ENCODE peak calls at places on chromosome 14, in seven cellular contexts. One of them, this sample, is unnamed.
A peak's percentile ranks its signal among the peaks of the same experiment; 100 is the strongest.

GRCh38 chr14:91424813-91425719 is 7.4 kb upstream of the CCDC88C start:
- DNase-seq in pancreas: no peak
- DNase-seq in PC-9: no peak
- DNase-seq in lower lobe of right lung: no peak
- DNase-seq in fibroblast of lung: no peak
- DNase-seq in PC-3: no peak
- DNase-seq in endodermal cell: no peak
- DNase-seq in this sample: no peak

GRCh38 chr14:100325958-100326357 is 2.8 kb downstream of the SLC25A47 start:
- DNase-seq in lower lobe of right lung: no peak
- DNase-seq in fibroblast of lung: no peak
- DNase-seq in pancreas: no peak
- DNase-seq in endodermal cell: no peak
- DNase-seq in PC-9: no peak
- DNase-seq in PC-3: no peak
- DNase-seq in this sample: no peak

GRCh38 chr14:101115652-101116051 is 212.1 kb upstream of the RTL1 start:
- DNase-seq in fibroblast of lung: no peak
- DNase-seq in PC-3: no peak
- DNase-seq in lower lobe of right lung: no peak
- DNase-seq in pancreas: no peak
- DNase-seq in PC-9: no peak
- DNase-seq in endodermal cell: no peak
- DNase-seq in this sample: no peak

GRCh38 chr14:58572092-58572853 is 65.5 kb upstream of the DACT1 start:
- DNase-seq in PC-3: peak; percentile 68
- DNase-seq in PC-9: no peak
- DNase-seq in endodermal cell: no peak
- DNase-seq in lower lobe of right lung: no peak
- DNase-seq in fibroblast of lung: peak; percentile 72
- DNase-seq in pancreas: no peak
- DNase-seq in this sample: no peak

GRCh38 chr14:49992901-49993335 is 100.0 kb downstream of the ARF6 start:
- DNase-seq in endodermal cell: no peak
- DNase-seq in pancreas: no peak
- DNase-seq in PC-3: peak; percentile 57
- DNase-seq in PC-9: no peak
- DNase-seq in fibroblast of lung: peak; percentile 72
- DNase-seq in lower lobe of right lung: no peak
- DNase-seq in this sample: no peak

GRCh38 chr14:81211844-81212243 is 8.9 kb downstream of the GTF2A1 start:
- DNase-seq in PC-3: peak; percentile 38
- DNase-seq in lower lobe of right lung: no peak
- DNase-seq in fibroblast of lung: peak; percentile 6
- DNase-seq in endodermal cell: no peak
- DNase-seq in PC-9: no peak
- DNase-seq in pancreas: no peak
- DNase-seq in this sample: no peak

GRCh38 chr14:88856786-88857366 is 32.4 kb downstream of the TTC8 start:
- DNase-seq in PC-9: no peak
- DNase-seq in fibroblast of lung: peak; percentile 53
- DNase-seq in PC-3: no peak
- DNase-seq in lower lobe of right lung: no peak
- DNase-seq in endodermal cell: no peak
- DNase-seq in pancreas: no peak
- DNase-seq in this sample: no peak

GRCh38 chr14:67710209-67710608 is 8.5 kb downstream of the RDH12 start:
- DNase-seq in pancreas: no peak
- DNase-seq in fibroblast of lung: no peak
- DNase-seq in lower lobe of right lung: no peak
- DNase-seq in PC-9: no peak
- DNase-seq in PC-3: peak; percentile 24
- DNase-seq in endodermal cell: no peak
- DNase-seq in this sample: no peak

GRCh38 chr14:100555436-100556067 is 31.7 kb downstream of the BEGAIN start:
- DNase-seq in fibroblast of lung: no peak
- DNase-seq in endodermal cell: no peak
- DNase-seq in pancreas: no peak
- DNase-seq in PC-3: no peak
- DNase-seq in PC-9: no peak
- DNase-seq in lower lobe of right lung: no peak
- DNase-seq in this sample: no peak

GRCh38 chr14:67418368-67419174 is 6.6 kb upstream of the PLEK2 start:
- DNase-seq in fibroblast of lung: no peak
- DNase-seq in lower lobe of right lung: no peak
- DNase-seq in PC-3: peak; percentile 75
- DNase-seq in endodermal cell: no peak
- DNase-seq in PC-9: peak; percentile 78
- DNase-seq in pancreas: no peak
- DNase-seq in this sample: peak; percentile 90

GRCh38 chr14:26966942-26967341 is 369.1 kb upstream of the NOVA1 start:
- DNase-seq in PC-3: peak; percentile 9
- DNase-seq in lower lobe of right lung: no peak
- DNase-seq in PC-9: no peak
- DNase-seq in pancreas: no peak
- DNase-seq in fibroblast of lung: peak; percentile 32
- DNase-seq in endodermal cell: no peak
- DNase-seq in this sample: no peak

GRCh38 chr14:58873228-58873953 is 235.6 kb downstream of the DACT1 start:
- DNase-seq in PC-3: no peak
- DNase-seq in fibroblast of lung: no peak
- DNase-seq in endodermal cell: no peak
- DNase-seq in pancreas: no peak
- DNase-seq in PC-9: no peak
- DNase-seq in lower lobe of right lung: no peak
- DNase-seq in this sample: no peak

GRCh38 chr14:69880051-69880487 is 853 bp downstream of the SMOC1 start:
- DNase-seq in pancreas: no peak
- DNase-seq in PC-3: no peak
- DNase-seq in PC-9: no peak
- DNase-seq in endodermal cell: peak; percentile 71
- DNase-seq in fibroblast of lung: no peak
- DNase-seq in lower lobe of right lung: no peak
- DNase-seq in this sample: no peak

GRCh38 chr14:55117816-55118441 is 11.1 kb upstream of the LGALS3 start:
- DNase-seq in PC-3: no peak
- DNase-seq in fibroblast of lung: peak; percentile 49
- DNase-seq in lower lobe of right lung: no peak
- DNase-seq in endodermal cell: no peak
- DNase-seq in PC-9: no peak
- DNase-seq in pancreas: no peak
- DNase-seq in this sample: no peak

GRCh38 chr14:55121146-55121545 is 7.9 kb upstream of the LGALS3 start:
- DNase-seq in lower lobe of right lung: no peak
- DNase-seq in PC-3: no peak
- DNase-seq in endodermal cell: no peak
- DNase-seq in pancreas: no peak
- DNase-seq in fibroblast of lung: no peak
- DNase-seq in PC-9: peak; percentile 32
- DNase-seq in this sample: no peak

GRCh38 chr14:55120466-55121144 is 8.4 kb upstream of the LGALS3 start:
- DNase-seq in endodermal cell: no peak
- DNase-seq in fibroblast of lung: no peak
- DNase-seq in PC-9: peak; percentile 92
- DNase-seq in PC-3: no peak
- DNase-seq in pancreas: no peak
- DNase-seq in lower lobe of right lung: peak; percentile 60
- DNase-seq in this sample: no peak

GRCh38 chr14:55116246-55117030 is 12.6 kb upstream of the LGALS3 start:
- DNase-seq in fibroblast of lung: no peak
- DNase-seq in endodermal cell: no peak
- DNase-seq in PC-9: no peak
- DNase-seq in pancreas: no peak
- DNase-seq in PC-3: no peak
- DNase-seq in lower lobe of right lung: no peak
- DNase-seq in this sample: no peak

GRCh38 chr14:55118761-55119160 is 10.3 kb upstream of the LGALS3 start:
- DNase-seq in PC-3: no peak
- DNase-seq in endodermal cell: no peak
- DNase-seq in PC-9: no peak
- DNase-seq in lower lobe of right lung: no peak
- DNase-seq in fibroblast of lung: no peak
- DNase-seq in pancreas: no peak
- DNase-seq in this sample: no peak
- H3K4me1 ChIP-seq in PC-3: peaks cover 22% of the 10 kb centered on the region
- H3K4me1 ChIP-seq in endodermal cell: peaks cover 21% of the 10 kb centered on the region
- H3K4me1 ChIP-seq in PC-9: peaks cover 59% of the 10 kb centered on the region
- H3K4me1 ChIP-seq in lower lobe of right lung: peaks cover 58% of the 10 kb centered on the region
- H3K4me1 ChIP-seq in fibroblast of lung: peaks cover 12% of the 10 kb centered on the region
- H3K4me1 ChIP-seq in pancreas: peaks cover 31% of the 10 kb centered on the region
- H3K4me1 ChIP-seq in this sample: peaks cover 24% of the 10 kb centered on the region

DNA sequence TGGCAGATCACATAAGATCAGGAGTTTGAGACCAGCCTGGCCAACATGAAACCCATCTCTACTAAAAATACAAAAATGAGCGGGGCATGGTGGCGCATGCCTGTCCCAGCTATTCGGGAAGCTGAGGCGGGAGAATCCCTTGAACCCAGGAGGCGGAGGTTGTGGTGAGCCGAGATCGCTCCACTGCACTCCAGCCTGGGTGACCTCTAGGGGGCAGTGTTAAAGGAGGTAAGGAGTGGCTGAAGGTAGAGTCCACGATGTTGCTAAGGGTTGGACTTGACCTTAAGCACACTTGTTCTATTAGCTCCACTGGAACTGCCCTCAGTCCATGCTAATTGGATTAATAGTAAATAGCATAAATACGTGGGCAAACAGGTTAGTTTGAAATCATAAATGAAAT is 62.4 kb upstream of the PSMC1 start:
- DNase-seq in lower lobe of right lung: no peak
- DNase-seq in endodermal cell: peak; percentile 80
- DNase-seq in pancreas: no peak
- DNase-seq in PC-9: no peak
- DNase-seq in PC-3: no peak
- DNase-seq in fibroblast of lung: no peak
- DNase-seq in this sample: no peak
- TF ChIP-seq CTCF in lower lobe of right lung: peak; percentile 37
- TF ChIP-seq CTCF in endodermal cell: peak; percentile 84
- TF ChIP-seq CTCF in pancreas: no peak
- TF ChIP-seq CTCF in PC-9: peak; percentile 38
- TF ChIP-seq CTCF in PC-3: peak; percentile 48
- TF ChIP-seq CTCF in fibroblast of lung: no peak
- TF ChIP-seq CTCF in this sample: peak; percentile 30

GRCh38 chr14:22558221-22558913 is 30.7 kb downstream of the DAD1 start:
- DNase-seq in pancreas: no peak
- DNase-seq in PC-3: no peak
- DNase-seq in PC-9: no peak
- DNase-seq in endodermal cell: peak; percentile 84
- DNase-seq in fibroblast of lung: no peak
- DNase-seq in lower lobe of right lung: no peak
- DNase-seq in this sample: no peak
- H3K4me1 ChIP-seq in pancreas: peaks cover 58% of the 10 kb centered on the region
- H3K4me1 ChIP-seq in PC-3: peaks cover 49% of the 10 kb centered on the region
- H3K4me1 ChIP-seq in PC-9: peaks cover 45% of the 10 kb centered on the region
- H3K4me1 ChIP-seq in endodermal cell: peaks cover 11% of the 10 kb centered on the region
- H3K4me1 ChIP-seq in fibroblast of lung: peaks cover 6% of the 10 kb centered on the region
- H3K4me1 ChIP-seq in lower lobe of right lung: peaks cover 75% of the 10 kb centered on the region
- H3K4me1 ChIP-seq in this sample: peaks cover 16% of the 10 kb centered on the region

GRCh38 chr14:74048291-74048690 is 29.1 kb downstream of the BBOF1 start:
- DNase-seq in endodermal cell: peak; percentile 72
- DNase-seq in fibroblast of lung: peak; percentile 36
- DNase-seq in PC-3: peak; percentile 78
- DNase-seq in pancreas: no peak
- DNase-seq in PC-9: peak; percentile 66
- DNase-seq in lower lobe of right lung: no peak
- DNase-seq in this sample: no peak
- TF ChIP-seq CTCF in endodermal cell: peak; percentile 65
- TF ChIP-seq CTCF in fibroblast of lung: no peak
- TF ChIP-seq CTCF in PC-3: peak; percentile 63
- TF ChIP-seq CTCF in pancreas: no peak
- TF ChIP-seq CTCF in PC-9: no peak
- TF ChIP-seq CTCF in lower lobe of right lung: no peak
- TF ChIP-seq CTCF in this sample: peak; percentile 16

DNA sequence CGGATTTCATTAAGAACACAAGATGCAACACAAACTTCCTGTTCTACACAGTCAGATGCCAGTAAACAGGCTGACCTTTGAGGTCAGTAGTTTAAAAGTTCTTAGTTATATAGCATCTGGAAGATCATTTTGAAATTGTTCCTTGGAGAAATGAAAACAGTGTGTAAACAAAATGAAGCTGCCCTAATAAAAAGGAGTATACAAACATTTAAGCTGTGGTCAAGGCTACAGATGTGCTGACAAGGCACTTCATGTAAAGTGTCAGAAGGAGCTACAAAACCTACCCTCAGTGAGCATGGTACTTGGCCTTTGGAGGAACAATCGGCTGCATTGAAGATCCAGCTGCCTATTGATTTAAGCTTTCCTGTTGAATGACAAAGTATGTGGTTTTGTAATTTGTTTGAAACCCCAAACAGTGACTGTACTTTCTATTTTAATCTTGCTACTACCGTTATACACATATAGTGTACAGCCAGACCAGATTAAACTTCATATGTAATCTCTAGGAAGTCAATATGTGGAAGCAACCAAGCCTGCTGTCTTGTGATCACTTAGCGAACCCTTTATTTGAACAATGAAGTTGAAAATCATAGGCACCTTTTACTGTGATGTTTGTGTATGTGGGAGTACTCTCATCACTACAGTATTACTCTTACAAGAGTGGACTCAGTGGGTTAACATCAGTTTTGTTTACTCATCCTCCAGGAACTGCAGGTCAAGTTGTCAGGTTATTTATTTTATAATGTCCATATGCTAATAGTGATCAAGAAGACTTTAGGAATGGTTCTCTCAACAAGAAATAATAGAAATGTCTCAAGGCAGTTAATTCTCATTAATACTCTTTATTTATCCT is 13.5 kb downstream of the PTGER2 start:
- DNase-seq in PC-3: peak; percentile 70
- DNase-seq in endodermal cell: no peak
- DNase-seq in pancreas: no peak
- DNase-seq in fibroblast of lung: no peak
- DNase-seq in lower lobe of right lung: no peak
- DNase-seq in PC-9: no peak
- DNase-seq in this sample: no peak
- H3K4me1 ChIP-seq in PC-3: peaks cover 33% of the 10 kb centered on the region
- H3K4me1 ChIP-seq in endodermal cell: no peaks in the 10 kb centered on the region
- H3K4me1 ChIP-seq in pancreas: no peaks in the 10 kb centered on the region
- H3K4me1 ChIP-seq in fibroblast of lung: peaks cover 15% of the 10 kb centered on the region
- H3K4me1 ChIP-seq in lower lobe of right lung: peaks cover 14% of the 10 kb centered on the region
- H3K4me1 ChIP-seq in PC-9: no peaks in the 10 kb centered on the region
- H3K4me1 ChIP-seq in this sample: peaks cover 15% of the 10 kb centered on the region

GRCh38 chr14:31420319-31421081 is at the start of gene HEATR5A:
- DNase-seq in fibroblast of lung: peak; percentile 96
- DNase-seq in endodermal cell: peak; percentile 98
- DNase-seq in PC-9: peak; percentile 70
- DNase-seq in lower lobe of right lung: peak; percentile 98
- DNase-seq in pancreas: peak; percentile 97
- DNase-seq in PC-3: peak; percentile 97
- DNase-seq in this sample: peak; percentile 96
- TF ChIP-seq CTCF in fibroblast of lung: no peak
- TF ChIP-seq CTCF in endodermal cell: peak; percentile 48
- TF ChIP-seq CTCF in PC-9: no peak
- TF ChIP-seq CTCF in lower lobe of right lung: peak; percentile 37
- TF ChIP-seq CTCF in pancreas: no peak
- TF ChIP-seq CTCF in PC-3: peak; percentile 21
- TF ChIP-seq CTCF in this sample: peak; percentile 37

DNA sequence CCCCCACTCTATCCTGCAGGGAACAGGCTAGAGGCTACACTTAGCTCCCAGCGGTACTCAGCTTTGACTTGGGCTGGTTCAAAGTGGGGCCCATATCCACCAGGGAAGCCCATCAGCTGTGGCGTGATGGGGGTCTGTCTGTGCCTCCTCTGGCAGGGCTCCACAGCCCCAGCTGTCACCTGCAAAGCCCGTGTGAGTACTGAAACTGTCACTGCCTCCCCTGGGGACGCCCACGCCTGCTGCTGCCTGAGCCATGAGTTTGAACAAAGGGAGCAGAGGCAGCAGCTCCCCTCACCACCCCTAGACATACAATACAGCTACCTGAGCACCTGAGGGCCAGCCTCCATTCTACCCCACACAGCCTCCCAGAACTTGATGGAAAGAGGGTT is 5.0 kb downstream of the REM2 start:
- DNase-seq in fibroblast of lung: no peak
- DNase-seq in lower lobe of right lung: no peak
- DNase-seq in PC-9: no peak
- DNase-seq in endodermal cell: no peak
- DNase-seq in PC-3: no peak
- DNase-seq in pancreas: peak; percentile 55
- DNase-seq in this sample: no peak
- H3K4me1 ChIP-seq in fibroblast of lung: peaks cover 2% of the 10 kb centered on the region
- H3K4me1 ChIP-seq in lower lobe of right lung: peaks cover 26% of the 10 kb centered on the region
- H3K4me1 ChIP-seq in PC-9: peaks cover 7% of the 10 kb centered on the region
- H3K4me1 ChIP-seq in endodermal cell: peaks cover 14% of the 10 kb centered on the region
- H3K4me1 ChIP-seq in PC-3: peaks cover 18% of the 10 kb centered on the region
- H3K4me1 ChIP-seq in pancreas: peaks cover 8% of the 10 kb centered on the region
- H3K4me1 ChIP-seq in this sample: peaks cover 7% of the 10 kb centered on the region